ENCODE peak calls at places on chromosomes 16 and 17, in five cellular contexts. I is AG10803, Y is fibroblast of mammary gland, U is astrocyte of the spinal cord, X is epithelial cell of esophagus. T is an unnamed sample.

GRCh38 chr16:36336-36984 is 16.9 kb downstream of the POLR3K start:
- DNase-seq in I (no peak), U (no peak), X (no peak), Y (no peak), T (no peak)

GRCh38 chr16:8956265-8957060 is 7.2 kb downstream of the USP7 start:
- DNase-seq in I (no peak), U (no peak), Y (no peak), X (no peak), T (no peak)

GRCh38 chr16:1458336-1458976 is 14.1 kb upstream of the CCDC154 start:
- DNase-seq in I (peak), X (no peak), Y (peak), U (no peak), T (peak)

GRCh38 chr17:81576621-81577277 is 24.6 kb upstream of the FAAP100 start:
- DNase-seq in U (peak), X (peak), Y (peak), I (peak), T (peak)

GRCh38 chr17:80453980-80454556 is 22.3 kb downstream of the NPTX1 start:
- DNase-seq in U (no peak), I (no peak), X (no peak), Y (no peak), T (no peak)

GRCh38 chr16:10850478-10850850 is 26.5 kb upstream of the CIITA start:
- DNase-seq in U (no peak), X (no peak), I (no peak), Y (no peak), T (no peak)

GRCh38 chr17:35345926-35346771 is 27.3 kb downstream of the SLFN11 start:
- DNase-seq in Y (peak), I (peak), U (peak), X (peak), T (peak)

GRCh38 chr17:56185905-56186783 is 32.9 kb downstream of the ANKFN1 start:
- DNase-seq in I (peak), U (peak), Y (peak), X (no peak), T (peak)

GRCh38 chr17:72192409-72193192 is 71.8 kb downstream of the SOX9 start:
- DNase-seq in X (peak), I (peak), U (peak), Y (peak), T (peak)

GRCh38 chr16:51952500-51952899 is 594.4 kb downstream of the TOX3 start:
- DNase-seq in U (no peak), I (peak), X (no peak), Y (no peak), T (no peak)

GRCh38 chr17:8324132-8324531 is 14.1 kb downstream of the ARHGEF15 start:
- DNase-seq in U (no peak), I (no peak), X (no peak), Y (no peak), T (no peak)

GRCh38 chr17:8322078-8322477 is 12.0 kb downstream of the ARHGEF15 start:
- DNase-seq in U (no peak), X (no peak), I (no peak), Y (no peak), T (no peak)

GRCh38 chr17:8332128-8332527 is 7.5 kb upstream of the ODF4 start:
- DNase-seq in I (no peak), X (no peak), Y (no peak), U (no peak), T (no peak)

GRCh38 chr17:8324913-8325312 is 14.7 kb upstream of the ODF4 start:
- DNase-seq in I (no peak), X (no peak), Y (no peak), U (no peak), T (no peak)

DNA sequence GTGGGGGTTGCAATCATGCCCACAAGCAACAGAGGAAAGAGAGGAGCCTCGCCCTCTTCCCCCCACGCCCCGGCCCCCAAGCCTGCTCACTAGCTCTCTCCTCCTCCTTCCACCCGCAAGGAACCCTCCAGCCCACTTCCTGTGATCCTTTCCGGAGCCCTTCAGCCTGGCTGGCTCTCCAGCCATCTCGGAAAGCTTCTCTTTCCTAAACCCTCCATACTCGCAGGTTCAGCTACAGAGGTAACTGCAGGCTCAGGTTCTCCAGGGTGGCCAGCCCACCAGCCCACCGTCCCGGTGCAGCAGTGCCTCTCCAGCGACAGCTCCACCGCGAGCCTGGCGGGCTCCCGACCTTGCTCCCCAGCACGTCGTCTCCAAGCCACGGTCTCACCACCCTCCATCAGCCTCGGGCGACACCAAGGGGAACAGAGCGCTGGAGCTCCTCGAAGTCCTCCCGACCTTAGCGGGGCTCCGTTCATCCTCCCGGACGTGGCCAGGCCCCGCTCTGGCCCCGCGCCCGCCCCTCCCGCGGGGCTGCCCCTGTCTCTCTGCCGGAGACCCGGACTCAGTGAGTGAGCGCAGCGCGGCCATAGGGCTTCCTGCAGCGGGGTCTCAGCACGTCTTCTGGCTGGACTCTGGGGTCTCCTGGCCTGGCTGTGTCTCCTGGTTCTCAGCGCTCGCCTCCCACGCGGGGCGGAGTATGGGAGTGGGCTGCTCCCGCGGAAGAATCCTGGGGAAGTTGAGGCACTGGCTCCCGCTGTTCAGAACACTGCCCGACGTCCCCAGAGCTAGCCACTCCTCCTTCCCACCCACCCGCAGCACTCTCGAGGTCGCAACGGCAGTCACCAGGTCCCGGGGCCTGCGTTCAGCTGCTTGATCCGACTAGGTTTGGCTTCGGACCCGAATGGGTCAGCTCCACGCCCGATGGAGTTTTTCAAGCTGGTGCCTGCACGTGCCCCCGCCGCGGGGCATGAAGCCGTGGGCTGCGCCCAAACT is 12.8 kb upstream of the ODF4 start:
- DNase-seq in X (peak), U (peak), Y (peak), I (peak), T (no peak)
- TF ChIP-seq CTCF in X (no peak), U (no peak), Y (no peak), I (no peak), T (no peak)

GRCh38 chr16:53041196-53041977 is 11.3 kb downstream of the CHD9NB start:
- DNase-seq in X (peak), U (peak), I (peak), Y (peak), T (peak)
- H3K4me3 ChIP-seq in X (peak), U (no peak), I (no peak), Y (no peak), T (no peak)

DNA sequence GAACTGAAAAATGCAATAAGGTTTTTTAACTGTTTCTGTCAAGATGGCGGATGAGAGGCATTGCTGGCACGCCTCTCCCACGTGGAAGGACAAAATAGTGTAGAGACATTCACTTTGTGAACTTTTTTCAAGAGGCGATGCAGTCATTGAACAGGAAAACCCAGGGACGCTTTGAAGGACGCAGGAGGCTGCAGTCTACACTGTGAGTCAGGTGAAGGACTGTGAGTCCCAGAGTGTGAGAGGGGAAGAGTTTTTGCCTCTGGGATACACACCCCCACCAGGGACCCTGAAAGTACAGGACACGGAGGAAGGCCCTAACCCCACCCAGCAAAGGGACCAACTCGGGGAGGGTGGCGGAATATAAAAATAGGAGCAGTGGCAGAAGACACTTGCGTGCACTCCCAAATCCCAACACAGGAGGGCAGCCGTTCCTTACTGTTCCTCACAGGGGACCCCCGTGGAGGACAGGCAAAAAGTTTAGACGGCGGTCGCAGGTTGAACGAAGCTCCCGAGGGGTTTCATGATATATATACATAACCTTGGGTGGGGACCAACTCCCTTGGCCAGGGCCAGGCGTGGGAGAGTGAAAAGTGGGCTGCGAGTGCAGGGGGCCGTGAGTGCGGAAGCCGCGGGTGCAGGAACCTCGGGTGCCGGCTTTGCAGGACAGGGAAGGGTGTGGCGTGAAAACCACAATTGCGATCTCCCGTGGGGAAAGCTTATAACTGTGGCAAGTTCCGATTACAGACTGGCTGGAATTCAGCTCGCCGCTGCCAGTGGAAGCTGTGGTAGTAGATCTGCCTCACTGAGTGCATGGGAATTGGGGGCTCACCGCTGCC is 82.0 kb upstream of the ALOX12 start:
- DNase-seq in I (peak), X (peak), U (peak), Y (peak), T (peak)
- TF ChIP-seq CTCF in I (peak), X (peak), U (peak), Y (peak), T (peak)

GRCh38 chr17:75596320-75597087 is 8.9 kb downstream of the MYO15B start:
- DNase-seq in U (no peak), I (no peak), X (no peak), Y (no peak), T (no peak)
- H3K4me3 ChIP-seq in U (no peak), I (no peak), X (no peak), Y (no peak), T (no peak)

DNA sequence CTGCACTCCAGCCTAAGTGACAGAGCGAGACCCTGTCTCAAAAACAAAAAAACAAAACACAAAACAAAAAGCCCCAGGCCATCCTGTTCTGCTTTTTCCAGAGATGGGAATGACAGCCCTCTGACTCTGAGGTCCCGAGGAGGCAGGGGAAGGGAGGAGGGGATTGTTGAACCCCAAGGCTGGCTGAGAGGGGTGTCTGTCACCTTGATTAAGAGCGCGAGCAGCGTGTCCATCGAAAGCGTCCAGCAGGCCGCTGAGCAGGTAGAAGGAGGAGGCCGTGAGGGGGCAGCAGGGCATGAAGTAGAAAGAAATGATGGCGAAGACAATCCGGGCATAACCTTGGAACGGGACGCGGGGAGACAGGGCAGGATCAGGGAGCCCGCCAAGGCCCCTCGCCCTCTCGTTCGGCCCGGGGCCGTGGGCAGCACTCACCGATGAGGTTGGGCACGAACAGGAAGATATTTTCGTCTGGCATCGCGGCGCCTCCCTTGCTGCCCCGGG is 593 bp downstream of the CDIPT start:
- DNase-seq in U (no peak), I (no peak), X (peak), Y (no peak), T (peak)
- TF ChIP-seq CTCF in U (peak), I (peak), X (no peak), Y (peak), T (peak)

GRCh38 chr17:48729335-48730239 is 1.0 kb upstream of the HOXB13 start:
- DNase-seq in U (no peak), Y (no peak), I (no peak), X (no peak), T (no peak)

GRCh38 chr17:48730240-48730550 is 1.6 kb upstream of the HOXB13 start:
- DNase-seq in U (no peak), I (no peak), Y (no peak), X (no peak), T (no peak)

GRCh38 chr17:48726916-48727286 is 1.6 kb downstream of the HOXB13 start:
- DNase-seq in Y (no peak), U (no peak), I (no peak), X (no peak), T (no peak)

GRCh38 chr17:48727415-48728175 is 955 bp downstream of the HOXB13 start:
- DNase-seq in I (no peak), X (no peak), Y (no peak), U (no peak), T (no peak)

GRCh38 chr17:48728232-48729231 is at the start of gene HOXB13:
- DNase-seq in Y (peak), I (peak), U (no peak), X (no peak), T (peak)
- H3K4me3 ChIP-seq in Y (peak), I (peak), U (peak), X (no peak), T (peak)

DNA sequence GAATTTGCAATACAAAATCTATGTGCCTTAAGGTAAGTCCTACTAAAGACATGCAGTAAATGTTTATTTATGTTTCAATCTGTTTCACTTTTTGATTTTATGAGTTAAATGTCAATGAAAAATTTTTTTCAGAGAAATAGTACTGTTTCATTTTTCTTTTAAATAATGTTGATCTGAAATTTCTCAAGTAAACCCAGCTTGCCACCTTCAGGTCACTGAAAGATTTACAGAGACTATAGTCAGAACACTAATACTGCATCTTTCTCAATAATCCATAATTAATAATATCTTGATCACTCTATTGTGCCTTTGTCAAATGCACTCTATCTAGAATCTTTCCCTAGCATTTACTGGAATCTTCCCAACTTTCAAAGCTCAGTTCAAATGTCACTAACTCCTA is 6.5 kb upstream of the DHX40 start:
- DNase-seq in Y (peak), I (peak), U (peak), X (peak), T (no peak)
- TF ChIP-seq CTCF in Y (peak), I (peak), U (peak), X (peak), T (peak)